ENCODE peak calls at places on chromosome 4, in four cellular contexts. One of them, this sample, is unnamed.

GRCh38 chr4:1008840-1009646 is 2.4 kb upstream of the FGFRL1 start:
- DNase-seq in HepG2: no peak
- DNase-seq in H1: no peak
- DNase-seq in SK-N-SH: no peak
- DNase-seq in this sample: no peak

GRCh38 chr4:76902233-76902890 is 4.4 kb upstream of the SOWAHB start:
- DNase-seq in H1: no peak
- DNase-seq in SK-N-SH: no peak
- DNase-seq in HepG2: peak
- DNase-seq in this sample: no peak

GRCh38 chr4:76589872-76590846 is 155.1 kb downstream of the SHROOM3 start:
- DNase-seq in H1: peak
- DNase-seq in HepG2: peak
- DNase-seq in SK-N-SH: peak
- DNase-seq in this sample: no peak

GRCh38 chr4:183324619-183325018 is 2.4 kb upstream of the CLDN24 start:
- DNase-seq in H1: no peak
- DNase-seq in HepG2: no peak
- DNase-seq in SK-N-SH: no peak
- DNase-seq in this sample: no peak

GRCh38 chr4:176919631-176920030 is 126.9 kb upstream of the VEGFC start:
- DNase-seq in HepG2: no peak
- DNase-seq in H1: no peak
- DNase-seq in SK-N-SH: no peak
- DNase-seq in this sample: no peak

GRCh38 chr4:99305638-99306380 is 15.0 kb upstream of the ADH1A start:
- DNase-seq in H1: no peak
- DNase-seq in SK-N-SH: no peak
- DNase-seq in HepG2: no peak
- DNase-seq in this sample: no peak

GRCh38 chr4:26879805-26880204 is 19.2 kb downstream of the STIM2 start:
- DNase-seq in SK-N-SH: no peak
- DNase-seq in H1: no peak
- DNase-seq in HepG2: no peak
- DNase-seq in this sample: no peak

GRCh38 chr4:143626134-143626859 is 74.2 kb downstream of the FREM3 start:
- DNase-seq in SK-N-SH: no peak
- DNase-seq in H1: no peak
- DNase-seq in HepG2: no peak
- DNase-seq in this sample: no peak

GRCh38 chr4:99645036-99645435 is 12.6 kb downstream of the C4orf54 start:
- DNase-seq in H1: peak
- DNase-seq in HepG2: no peak
- DNase-seq in SK-N-SH: no peak
- DNase-seq in this sample: no peak

GRCh38 chr4:107757860-107758476 is 37.9 kb upstream of the PAPSS1 start:
- DNase-seq in H1: no peak
- DNase-seq in HepG2: peak
- DNase-seq in SK-N-SH: peak
- DNase-seq in this sample: no peak

GRCh38 chr4:158094413-158095110 is 78.3 kb downstream of the GASK1B start:
- DNase-seq in SK-N-SH: no peak
- DNase-seq in H1: no peak
- DNase-seq in HepG2: peak
- DNase-seq in this sample: no peak

GRCh38 chr4:67918428-67918827 is 34.6 kb upstream of the TMPRSS11D start:
- DNase-seq in HepG2: no peak
- DNase-seq in SK-N-SH: no peak
- DNase-seq in H1: no peak
- DNase-seq in this sample: no peak

GRCh38 chr4:151489462-151490203 is 80.7 kb downstream of the FHIP1A start:
- DNase-seq in SK-N-SH: no peak
- DNase-seq in H1: peak
- DNase-seq in HepG2: peak
- DNase-seq in this sample: no peak

GRCh38 chr4:147362868-147363440 is 117.9 kb upstream of the EDNRA start:
- DNase-seq in HepG2: no peak
- DNase-seq in H1: no peak
- DNase-seq in SK-N-SH: peak
- DNase-seq in this sample: no peak

GRCh38 chr4:98519268-98519993 is 139.0 kb downstream of the TSPAN5 start:
- DNase-seq in HepG2: peak
- DNase-seq in SK-N-SH: no peak
- DNase-seq in H1: no peak
- DNase-seq in this sample: no peak

GRCh38 chr4:134490863-134491262 is 289.3 kb upstream of the PABPC4L start:
- DNase-seq in HepG2: no peak
- DNase-seq in H1: no peak
- DNase-seq in SK-N-SH: no peak
- DNase-seq in this sample: no peak

GRCh38 chr4:145829629-145830395 is 108.8 kb downstream of the ZNF827 start:
- DNase-seq in HepG2: no peak
- DNase-seq in SK-N-SH: no peak
- DNase-seq in H1: no peak
- DNase-seq in this sample: no peak

GRCh38 chr4:76651616-76652015 is 216.6 kb downstream of the SHROOM3 start:
- DNase-seq in HepG2: no peak
- DNase-seq in H1: no peak
- DNase-seq in SK-N-SH: no peak
- DNase-seq in this sample: no peak

GRCh38 chr4:143486314-143486713 is 27.2 kb upstream of the SMARCA5 start:
- DNase-seq in H1: no peak
- DNase-seq in SK-N-SH: no peak
- DNase-seq in HepG2: no peak
- DNase-seq in this sample: no peak

GRCh38 chr4:102715057-102715456 is 45.7 kb downstream of the MANBA start:
- DNase-seq in H1: no peak
- DNase-seq in SK-N-SH: no peak
- DNase-seq in HepG2: no peak
- DNase-seq in this sample: no peak

GRCh38 chr4:161767116-161767515 is 396.7 kb downstream of the FSTL5 start:
- DNase-seq in H1: no peak
- DNase-seq in SK-N-SH: no peak
- DNase-seq in HepG2: no peak
- DNase-seq in this sample: no peak

GRCh38 chr4:141713185-141713584 is 76.8 kb downstream of the IL15 start:
- DNase-seq in SK-N-SH: no peak
- DNase-seq in HepG2: no peak
- DNase-seq in H1: no peak
- DNase-seq in this sample: no peak

GRCh38 chr4:8238515-8239053 is 31.0 kb upstream of the HTRA3 start:
- DNase-seq in H1: no peak
- DNase-seq in HepG2: peak
- DNase-seq in SK-N-SH: peak
- DNase-seq in this sample: no peak

GRCh38 chr4:113899260-113900177 is 79.9 kb downstream of the ARSJ start:
- DNase-seq in H1: no peak
- DNase-seq in SK-N-SH: no peak
- DNase-seq in HepG2: no peak
- DNase-seq in this sample: peak

GRCh38 chr4:146638801-146639351 is at the start of gene POU4F2:
- DNase-seq in SK-N-SH: peak
- DNase-seq in H1: no peak
- DNase-seq in HepG2: no peak
- DNase-seq in this sample: no peak

GRCh38 chr4:100548209-100548579 is 30.4 kb upstream of the EMCN start:
- DNase-seq in SK-N-SH: no peak
- DNase-seq in H1: no peak
- DNase-seq in HepG2: no peak
- DNase-seq in this sample: no peak

GRCh38 chr4:40718571-40718970 is 31.2 kb upstream of the NSUN7 start:
- DNase-seq in H1: no peak
- DNase-seq in HepG2: no peak
- DNase-seq in SK-N-SH: no peak
- DNase-seq in this sample: no peak

GRCh38 chr4:67520141-67520540 is 25.2 kb downstream of the CENPC start:
- DNase-seq in H1: no peak
- DNase-seq in SK-N-SH: no peak
- DNase-seq in HepG2: no peak
- DNase-seq in this sample: no peak

GRCh38 chr4:6224725-6225124 is 24.4 kb upstream of the JAKMIP1 start:
- DNase-seq in HepG2: no peak
- DNase-seq in H1: no peak
- DNase-seq in SK-N-SH: no peak
- DNase-seq in this sample: no peak

GRCh38 chr4:108045687-108046024 is 56.0 kb downstream of the HADH start:
- DNase-seq in H1: no peak
- DNase-seq in SK-N-SH: no peak
- DNase-seq in HepG2: no peak
- DNase-seq in this sample: no peak

GRCh38 chr4:54585321-54586000 is 72.3 kb upstream of the KIT start:
- DNase-seq in H1: no peak
- DNase-seq in SK-N-SH: no peak
- DNase-seq in HepG2: no peak
- DNase-seq in this sample: no peak

GRCh38 chr4:184205243-184205642 is 12.4 kb downstream of the ENPP6 start:
- DNase-seq in HepG2: no peak
- DNase-seq in SK-N-SH: no peak
- DNase-seq in H1: no peak
- DNase-seq in this sample: no peak

GRCh38 chr4:95379633-95380032 is 169.1 kb downstream of the UNC5C start:
- DNase-seq in H1: no peak
- DNase-seq in SK-N-SH: no peak
- DNase-seq in HepG2: no peak
- DNase-seq in this sample: no peak

GRCh38 chr4:108072300-108072699 is 82.6 kb downstream of the HADH start:
- DNase-seq in SK-N-SH: no peak
- DNase-seq in H1: no peak
- DNase-seq in HepG2: no peak
- DNase-seq in this sample: peak

GRCh38 chr4:70277121-70277520 is 34.7 kb downstream of the CSN3 start:
- DNase-seq in SK-N-SH: no peak
- DNase-seq in HepG2: no peak
- DNase-seq in H1: no peak
- DNase-seq in this sample: no peak

GRCh38 chr4:156497486-156497885 is 474.1 kb downstream of the PDGFC start:
- DNase-seq in HepG2: no peak
- DNase-seq in SK-N-SH: no peak
- DNase-seq in H1: no peak
- DNase-seq in this sample: no peak

GRCh38 chr4:1870328-1870577 is 940 bp upstream of the NSD2 start:
- DNase-seq in SK-N-SH: peak
- DNase-seq in H1: peak
- DNase-seq in HepG2: peak
- DNase-seq in this sample: no peak

GRCh38 chr4:138217567-138217966 is 24.6 kb downstream of the SLC7A11 start:
- DNase-seq in H1: no peak
- DNase-seq in SK-N-SH: no peak
- DNase-seq in HepG2: no peak
- DNase-seq in this sample: no peak

GRCh38 chr4:15238720-15239119 is 189.1 kb upstream of the C1QTNF7 start:
- DNase-seq in HepG2: peak
- DNase-seq in SK-N-SH: peak
- DNase-seq in H1: no peak
- DNase-seq in this sample: no peak

GRCh38 chr4:128787509-128788311 is 21.8 kb upstream of the JADE1 start:
- DNase-seq in H1: no peak
- DNase-seq in SK-N-SH: peak
- DNase-seq in HepG2: no peak
- DNase-seq in this sample: no peak

GRCh38 chr4:80507077-80507476 is 171.5 kb downstream of the CFAP299 start:
- DNase-seq in SK-N-SH: no peak
- DNase-seq in HepG2: no peak
- DNase-seq in H1: no peak
- DNase-seq in this sample: no peak
- TF ChIP-seq TCF12 in SK-N-SH: no peak
- TF ChIP-seq TCF12 in HepG2: no peak
- TF ChIP-seq TCF12 in H1: no peak
- TF ChIP-seq TCF12 in this sample: no peak

GRCh38 chr4:154506253-154506652 is 14.7 kb upstream of the DCHS2 start:
- DNase-seq in SK-N-SH: peak
- DNase-seq in H1: no peak
- DNase-seq in HepG2: peak
- DNase-seq in this sample: no peak
- TF ChIP-seq TCF12 in SK-N-SH: no peak
- TF ChIP-seq TCF12 in H1: no peak
- TF ChIP-seq TCF12 in HepG2: no peak
- TF ChIP-seq TCF12 in this sample: no peak

GRCh38 chr4:38154681-38155588 is 194.7 kb downstream of the PTTG2 start:
- DNase-seq in HepG2: no peak
- DNase-seq in H1: no peak
- DNase-seq in SK-N-SH: no peak
- DNase-seq in this sample: no peak
- TF ChIP-seq TCF12 in HepG2: no peak
- TF ChIP-seq TCF12 in H1: no peak
- TF ChIP-seq TCF12 in SK-N-SH: no peak
- TF ChIP-seq TCF12 in this sample: no peak

GRCh38 chr4:166502660-166503059 is 629.6 kb downstream of the TLL1 start:
- DNase-seq in SK-N-SH: no peak
- DNase-seq in HepG2: no peak
- DNase-seq in H1: no peak
- DNase-seq in this sample: no peak
- TF ChIP-seq TCF12 in SK-N-SH: no peak
- TF ChIP-seq TCF12 in HepG2: no peak
- TF ChIP-seq TCF12 in H1: no peak
- TF ChIP-seq TCF12 in this sample: no peak

GRCh38 chr4:16289872-16290554 is 63.7 kb upstream of the TAPT1 start:
- DNase-seq in H1: no peak
- DNase-seq in SK-N-SH: peak
- DNase-seq in HepG2: peak
- DNase-seq in this sample: no peak
- TF ChIP-seq TCF12 in H1: no peak
- TF ChIP-seq TCF12 in SK-N-SH: no peak
- TF ChIP-seq TCF12 in HepG2: no peak
- TF ChIP-seq TCF12 in this sample: no peak

This sample was measured in GM12878.